ENCODE peak calls at places on chromosomes 6 and 20, in nine cellular contexts. J is AG04450, P is heart right ventricle, I is Peyer's patch, Y is dorsolateral prefrontal cortex, X is omental fat pad, S is ecto neural progenitor cell, E is heart left ventricle, D is anterior cingulate cortex. B is an unnamed sample.

GRCh38 chr6:119077643-119078448 is 618 bp downstream of the FAM184A start:
- DNase-seq in I (peak; percentile 70), E (peak; percentile 26), Y (no peak), X (no peak), D (no peak), P (peak; percentile 11), S (peak; percentile 69), J (no peak), B (no peak)

GRCh38 chr6:152301021-152301805 is 335.9 kb downstream of the SYNE1 start:
- DNase-seq in S (no peak), J (peak; percentile 33), E (no peak), Y (no peak), P (no peak), X (no peak), D (no peak), I (no peak), B (no peak)

GRCh38 chr20:46767127-46767761 is 57.8 kb downstream of the SLC2A10 start:
- DNase-seq in P (no peak), E (no peak), X (no peak), S (no peak), J (no peak), D (no peak), Y (no peak), I (peak; percentile 67), B (no peak)

GRCh38 chr6:37242429-37243052 is 15.0 kb upstream of the TBC1D22B start:
- DNase-seq in D (no peak), Y (no peak), E (peak; percentile 35), I (peak; percentile 66), P (peak; percentile 29), S (no peak), J (peak; percentile 98), X (peak; percentile 42), B (peak; percentile 97)

GRCh38 chr6:100432136-100432535 is 32.6 kb downstream of the SIM1 start:
- DNase-seq in Y (no peak), P (no peak), S (no peak), E (no peak), I (no peak), D (no peak), X (no peak), J (no peak), B (no peak)

GRCh38 chr6:107132330-107132954 is 17.1 kb upstream of the BEND3 start:
- DNase-seq in I (no peak), P (no peak), Y (no peak), D (no peak), E (peak; percentile 30), J (no peak), X (no peak), S (no peak), B (no peak)

GRCh38 chr6:112690497-112691202 is 343.5 kb downstream of the RFPL4B start:
- DNase-seq in X (no peak), Y (no peak), I (no peak), S (no peak), D (no peak), E (no peak), P (no peak), J (no peak), B (no peak)

GRCh38 chr6:111949546-111949945 is 76.3 kb upstream of the FYN start:
- DNase-seq in J (no peak), X (no peak), S (no peak), Y (no peak), D (no peak), I (no peak), P (no peak), E (no peak), B (no peak)

GRCh38 chr6:108562503-108562993 is 1.8 kb downstream of the FOXO3 start:
- DNase-seq in I (peak; percentile 85), E (peak; percentile 75), S (peak; percentile 71), D (no peak), Y (no peak), X (no peak), J (no peak), P (peak; percentile 78), B (no peak)

GRCh38 chr20:58842276-58842675 is 8.4 kb downstream of the GNAS-AS1 start:
- DNase-seq in I (no peak), E (no peak), J (no peak), D (no peak), S (no peak), X (no peak), Y (no peak), P (no peak), B (no peak)

GRCh38 chr6:112595201-112595600 is 248.1 kb downstream of the RFPL4B start:
- DNase-seq in J (no peak), D (no peak), X (no peak), I (no peak), E (no peak), Y (no peak), P (no peak), S (no peak), B (no peak)

GRCh38 chr20:37262516-37262915 is 902 bp upstream of the GHRH start:
- DNase-seq in E (no peak), S (no peak), X (no peak), P (no peak), Y (no peak), J (no peak), D (no peak), I (no peak), B (no peak)

GRCh38 chr6:14252271-14252850 is 134.8 kb downstream of the CD83 start:
- DNase-seq in Y (no peak), I (no peak), J (no peak), D (no peak), S (peak; percentile 30), E (no peak), P (no peak), X (no peak), B (no peak)

GRCh38 chr6:5764401-5764955 is 242.2 kb downstream of the NRN1 start:
- DNase-seq in I (no peak), Y (no peak), E (peak; percentile 83), X (no peak), P (peak; percentile 80), D (peak; percentile 59), S (no peak), J (peak; percentile 23), B (no peak)

GRCh38 chr6:56692586-56693245 is 50.0 kb upstream of the DST start:
- DNase-seq in X (no peak), P (no peak), Y (no peak), E (no peak), D (no peak), J (no peak), I (no peak), S (no peak), B (no peak)

GRCh38 chr20:53524589-53525311 is 68.9 kb downstream of the ZNF217 start:
- DNase-seq in S (no peak), I (no peak), X (no peak), D (no peak), Y (no peak), J (no peak), E (no peak), P (no peak), B (no peak)

GRCh38 chr6:108524528-108525218 is 36.0 kb upstream of the FOXO3 start:
- DNase-seq in J (no peak), D (no peak), E (no peak), Y (no peak), I (no peak), S (no peak), P (no peak), X (no peak), B (peak; percentile 7)

GRCh38 chr20:47998736-47999135 is 213.5 kb upstream of the SULF2 start:
- DNase-seq in D (no peak), X (no peak), E (no peak), Y (no peak), I (no peak), P (no peak), S (no peak), J (no peak), B (no peak)

GRCh38 chr20:40433341-40433861 is 255.6 kb downstream of the MAFB start:
- DNase-seq in E (no peak), D (no peak), Y (no peak), J (no peak), S (no peak), P (no peak), X (no peak), I (no peak), B (no peak)

GRCh38 chr20:24773751-24774201 is 175.3 kb upstream of the CST7 start:
- DNase-seq in E (no peak), Y (no peak), P (no peak), J (peak; percentile 13), D (no peak), S (peak; percentile 3), I (no peak), X (no peak), B (peak; percentile 75)

GRCh38 chr6:30443657-30444450 is 45.5 kb upstream of the HLA-E start:
- DNase-seq in P (no peak), I (no peak), Y (no peak), J (no peak), E (no peak), D (no peak), S (no peak), X (no peak), B (no peak)

GRCh38 chr20:8812818-8813217 is 256.1 kb upstream of the PLCB4 start:
- DNase-seq in D (no peak), S (no peak), P (peak; percentile 9), J (no peak), I (no peak), E (peak; percentile 19), Y (no peak), X (no peak), B (no peak)

GRCh38 chr6:108896111-108896661 is 48.0 kb downstream of the ARMC2 start:
- DNase-seq in S (no peak), P (no peak), E (no peak), D (no peak), I (no peak), X (no peak), Y (no peak), J (peak; percentile 55), B (peak; percentile 84)

GRCh38 chr6:124073021-124073420 is 269.4 kb downstream of the NKAIN2 start:
- DNase-seq in X (no peak), P (no peak), S (no peak), Y (no peak), E (no peak), J (no peak), D (no peak), I (no peak), B (no peak)

GRCh38 chr6:108543165-108543940 is 17.4 kb upstream of the FOXO3 start:
- DNase-seq in I (no peak), P (no peak), X (no peak), D (no peak), J (no peak), Y (no peak), E (no peak), S (no peak), B (no peak)

GRCh38 chr6:134394141-134394648 is 76.3 kb upstream of the SGK1 start:
- DNase-seq in P (no peak), X (no peak), I (no peak), S (no peak), E (no peak), J (no peak), D (no peak), Y (no peak), B (no peak)

GRCh38 chr20:3729378-3729777 is 3.1 kb upstream of the HSPA12B start:
- DNase-seq in J (no peak), Y (no peak), E (peak; percentile 25), P (no peak), D (no peak), X (no peak), I (no peak), S (no peak), B (no peak)

GRCh38 chr20:63073051-63073737 is 66.4 kb upstream of the BHLHE23 start:
- DNase-seq in I (peak; percentile 30), J (no peak), S (no peak), Y (no peak), P (no peak), D (no peak), E (peak; percentile 13), X (no peak), B (no peak)

GRCh38 chr6:167855825-167856425 is 29.2 kb downstream of the AFDN start:
- DNase-seq in P (no peak), X (no peak), D (no peak), E (no peak), S (no peak), Y (no peak), J (peak; percentile 77), I (no peak), B (peak; percentile 66)

GRCh38 chr20:23145281-23145700 is 59.2 kb upstream of the CD93 start:
- DNase-seq in S (no peak), P (no peak), D (no peak), E (no peak), X (no peak), I (peak; percentile 46), J (no peak), Y (no peak), B (no peak)

GRCh38 chr20:17228624-17229061 is 1.8 kb downstream of the PCSK2 start:
- DNase-seq in S (peak; percentile 72), D (no peak), J (no peak), I (no peak), Y (peak; percentile 25), E (no peak), X (no peak), P (no peak), B (no peak)

B was measured in AG04449.